ENCODE peak calls at places on chromosome 2, in six cellular contexts. G, K, W, Z, R and H are unnamed samples. For H3K4me1 and H3K36me3, the result is how much of the 10 kb centered on the place peaks cover.

GRCh38 chr2:141844232-141844631 is 286.6 kb downstream of the LRP1B start:
- DNase-seq in W (no peak), Z (no peak), K (no peak), G (no peak), R (no peak), H (no peak)

GRCh38 chr2:100185105-100185504 is 42.7 kb upstream of the AFF3 start:
- DNase-seq in W (no peak), R (no peak), K (no peak), Z (no peak), G (no peak), H (no peak)

GRCh38 chr2:218865999-218866398 is 6.4 kb downstream of the WNT6 start:
- DNase-seq in Z (no peak), W (no peak), G (no peak), K (no peak), R (no peak), H (no peak)

GRCh38 chr2:157746234-157746950 is 117.7 kb upstream of the ACVR1C start:
- DNase-seq in R (no peak), K (no peak), G (no peak), Z (no peak), W (no peak), H (no peak)

GRCh38 chr2:37730037-37730813 is 58.8 kb upstream of the CDC42EP3 start:
- DNase-seq in G (no peak), R (no peak), K (no peak), W (no peak), Z (no peak), H (no peak)

GRCh38 chr2:178241852-178242551 is 47.7 kb downstream of the OSBPL6 start:
- DNase-seq in R (peak), K (no peak), G (peak), Z (peak), W (peak), H (no peak)

GRCh38 chr2:56121995-56122394 is 61.8 kb upstream of the CCDC85A start:
- DNase-seq in K (no peak), R (no peak), Z (no peak), G (no peak), W (no peak), H (no peak)

GRCh38 chr2:101348851-101349250 is 38.5 kb downstream of the CREG2 start:
- DNase-seq in R (no peak), Z (no peak), K (no peak), W (no peak), G (no peak), H (no peak)

GRCh38 chr2:124316875-124317605 is 292.0 kb downstream of the CNTNAP5 start:
- DNase-seq in R (no peak), K (no peak), W (no peak), Z (no peak), G (no peak), H (peak)

GRCh38 chr2:173858297-173858731 is 106.9 kb downstream of the SP3 start:
- DNase-seq in W (no peak), R (no peak), K (peak), G (no peak), Z (no peak), H (no peak)

GRCh38 chr2:149365826-149366583 is 35.6 kb downstream of the LYPD6 start:
- DNase-seq in R (no peak), W (no peak), Z (no peak), K (no peak), G (no peak), H (no peak)

GRCh38 chr2:129713337-129713736 is 266.1 kb upstream of the RAB6C start:
- DNase-seq in W (no peak), G (no peak), Z (no peak), K (no peak), R (no peak), H (no peak)

GRCh38 chr2:113342650-113343049 is 63.9 kb upstream of the PAX8 start:
- DNase-seq in K (no peak), Z (no peak), W (no peak), G (no peak), R (peak), H (no peak)

GRCh38 chr2:169034256-169034655 is 3.1 kb upstream of the ABCB11 start:
- DNase-seq in R (no peak), W (no peak), Z (no peak), K (no peak), G (no peak), H (peak)

GRCh38 chr2:16554184-16554583 is 111.5 kb downstream of the CYRIA start:
- DNase-seq in K (no peak), R (no peak), Z (no peak), W (no peak), G (no peak), H (no peak)

GRCh38 chr2:135585586-135585985 is 54.3 kb downstream of the R3HDM1 start:
- DNase-seq in G (no peak), Z (no peak), R (no peak), K (peak), W (no peak), H (peak)

GRCh38 chr2:115484483-115484882 is 1042.0 kb downstream of the DPP10 start:
- DNase-seq in R (no peak), Z (no peak), G (no peak), W (no peak), K (no peak), H (no peak)

GRCh38 chr2:16216555-16216938 is 276.2 kb downstream of the MYCN start:
- DNase-seq in Z (no peak), K (no peak), W (no peak), R (no peak), G (no peak), H (no peak)

GRCh38 chr2:26590439-26590838 is 50.7 kb downstream of the CIB4 start:
- DNase-seq in K (no peak), W (no peak), R (peak), G (no peak), Z (no peak), H (no peak)

GRCh38 chr2:20669609-20670314 is 2.8 kb downstream of the GDF7 start:
- DNase-seq in R (no peak), W (no peak), G (no peak), Z (no peak), K (no peak), H (no peak)

GRCh38 chr2:184756885-184757284 is 158.6 kb downstream of the ZNF804A start:
- DNase-seq in W (no peak), G (no peak), R (no peak), Z (no peak), K (no peak), H (no peak)

GRCh38 chr2:138948070-138948539 is 167.9 kb upstream of the NXPH2 start:
- DNase-seq in G (no peak), Z (no peak), W (no peak), R (peak), K (no peak), H (peak)

GRCh38 chr2:40113272-40113671 is 334.2 kb upstream of the THUMPD2 start:
- DNase-seq in K (no peak), Z (no peak), R (no peak), G (no peak), W (no peak), H (peak)

GRCh38 chr2:196259507-196260481 is 88.4 kb upstream of the STK17B start:
- DNase-seq in R (no peak), K (no peak), W (peak), G (no peak), Z (no peak), H (peak)

GRCh38 chr2:74199871-74200305 is 1.5 kb downstream of the MTHFD2 start:
- DNase-seq in K (peak), G (no peak), Z (no peak), R (no peak), W (no peak), H (peak)

GRCh38 chr2:205593891-205594290 is 88.4 kb upstream of the NRP2 start:
- DNase-seq in Z (no peak), G (no peak), W (no peak), R (no peak), K (no peak), H (peak)

GRCh38 chr2:204982303-204982702 is 437.0 kb downstream of the PARD3B start:
- DNase-seq in W (peak), Z (no peak), R (no peak), K (no peak), G (no peak), H (no peak)

GRCh38 chr2:123785332-123785731 is 239.8 kb upstream of the CNTNAP5 start:
- DNase-seq in R (no peak), K (no peak), Z (no peak), W (no peak), G (no peak), H (no peak)

GRCh38 chr2:59540864-59541263 is 1012.6 kb downstream of the BCL11A start:
- DNase-seq in G (no peak), Z (no peak), W (no peak), K (no peak), R (no peak), H (no peak)
- H3K4me1 ChIP-seq in G (under half), Z (under half), W (under half), K (under half), R (under half), H (under half)

DNA sequence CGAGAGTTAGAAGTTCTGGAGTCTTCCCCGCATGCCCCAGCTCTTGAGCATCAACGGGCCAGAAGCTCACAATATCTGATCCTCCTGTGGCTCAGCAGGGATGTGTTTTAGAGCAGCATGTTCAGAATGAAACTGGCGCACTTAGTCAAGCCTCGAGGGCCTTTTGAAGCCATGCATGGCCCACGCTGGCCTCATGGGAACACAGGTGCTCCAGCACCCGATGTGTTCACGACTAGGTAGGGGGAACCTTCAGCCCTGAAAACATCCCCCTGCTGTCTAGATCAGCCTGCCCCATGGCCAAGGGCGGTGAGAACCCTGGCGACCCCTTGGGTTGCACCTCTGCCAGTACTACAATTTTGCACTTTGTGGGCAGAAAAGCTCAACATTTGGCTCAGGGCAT is 32.8 kb downstream of the MSH6 start:
- DNase-seq in K (peak), G (no peak), R (no peak), Z (no peak), W (no peak), H (no peak)
- H3K36me3 ChIP-seq in K (half or more), G (under half), R (half or more), Z (under half), W (half or more), H (half or more)

GRCh38 chr2:217331577-217332139 is 471.8 kb upstream of the TNP1 start:
- DNase-seq in G (no peak), R (no peak), Z (peak), W (no peak), K (no peak), H (peak)
- H3K4me1 ChIP-seq in G (under half), R (under half), Z (under half), W (under half), K (under half), H (under half)

GRCh38 chr2:96727431-96727830 is 12.4 kb downstream of the LMAN2L start:
- DNase-seq in G (no peak), K (no peak), R (no peak), Z (no peak), W (no peak), H (no peak)

GRCh38 chr2:96734899-96735585 is 4.8 kb downstream of the LMAN2L start:
- DNase-seq in K (no peak), G (peak), Z (no peak), W (no peak), R (no peak), H (peak)

GRCh38 chr2:96730212-96730611 is 9.7 kb downstream of the LMAN2L start:
- DNase-seq in W (no peak), R (no peak), Z (no peak), K (no peak), G (no peak), H (no peak)

GRCh38 chr2:96733931-96734330 is 5.9 kb downstream of the LMAN2L start:
- DNase-seq in R (no peak), W (no peak), Z (no peak), K (no peak), G (no peak), H (no peak)

DNA sequence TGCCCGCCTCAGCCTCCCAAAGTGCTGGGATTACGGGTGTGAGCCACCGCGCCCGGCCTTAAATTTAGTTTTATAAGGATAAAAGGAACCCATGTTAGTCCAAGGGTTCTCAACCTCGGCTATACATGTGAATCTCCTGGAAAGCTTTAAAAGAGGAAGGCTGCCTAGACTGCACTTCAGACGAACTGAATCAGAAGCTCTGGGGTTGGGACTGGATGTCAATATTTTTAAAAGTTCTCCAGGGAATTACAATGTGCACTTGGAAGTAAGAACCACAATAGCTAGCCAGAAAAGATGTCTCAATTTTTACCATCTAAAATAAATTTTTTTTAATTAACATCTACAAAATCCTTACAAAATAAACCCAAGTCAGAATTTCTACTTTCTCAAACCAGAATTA is 10.1 kb downstream of the LMAN2L start:
- DNase-seq in K (no peak), G (no peak), Z (no peak), R (no peak), W (no peak), H (no peak)
- H3K36me3 ChIP-seq in K (half or more), G (under half), Z (under half), R (half or more), W (half or more), H (half or more)

DNA sequence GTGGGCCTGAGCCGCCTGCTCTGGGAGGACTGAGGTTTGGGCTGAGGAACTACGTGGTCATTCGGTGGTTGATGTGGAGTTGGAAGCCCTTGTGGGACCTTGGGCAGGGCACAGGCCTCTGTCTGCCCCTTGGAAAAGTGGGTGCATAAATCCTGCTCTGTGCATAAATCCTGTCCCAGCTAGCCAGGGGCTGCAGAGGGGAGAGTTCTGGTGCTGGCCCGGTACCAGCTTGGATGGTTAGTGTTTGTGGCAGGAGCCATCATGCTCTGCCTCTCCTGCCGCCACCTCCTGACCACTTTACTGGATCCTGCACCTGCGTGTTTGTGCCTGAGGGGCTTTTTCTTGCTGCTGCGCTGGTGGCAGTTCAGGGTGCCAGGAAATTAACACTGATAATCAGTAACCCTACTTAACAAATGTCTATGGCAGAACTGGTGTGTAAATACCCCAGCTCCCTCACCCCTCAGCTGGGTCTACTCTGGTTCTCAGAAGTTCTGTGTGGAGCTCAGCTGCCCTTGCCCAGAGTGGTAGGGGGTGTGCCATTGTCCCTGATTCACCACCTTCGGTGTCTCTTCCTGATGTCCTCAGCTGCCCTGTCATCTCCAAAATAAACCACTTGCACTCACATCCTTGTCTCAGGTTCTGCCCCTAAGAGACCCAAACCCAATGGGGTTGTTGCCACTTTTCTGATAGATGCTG is 156.8 kb downstream of the GLI2 start:
- DNase-seq in Z (no peak), W (no peak), K (no peak), R (no peak), G (no peak), H (no peak)
- H3K4me1 ChIP-seq in Z (under half), W (under half), K (under half), R (under half), G (under half), H (under half)

DNA sequence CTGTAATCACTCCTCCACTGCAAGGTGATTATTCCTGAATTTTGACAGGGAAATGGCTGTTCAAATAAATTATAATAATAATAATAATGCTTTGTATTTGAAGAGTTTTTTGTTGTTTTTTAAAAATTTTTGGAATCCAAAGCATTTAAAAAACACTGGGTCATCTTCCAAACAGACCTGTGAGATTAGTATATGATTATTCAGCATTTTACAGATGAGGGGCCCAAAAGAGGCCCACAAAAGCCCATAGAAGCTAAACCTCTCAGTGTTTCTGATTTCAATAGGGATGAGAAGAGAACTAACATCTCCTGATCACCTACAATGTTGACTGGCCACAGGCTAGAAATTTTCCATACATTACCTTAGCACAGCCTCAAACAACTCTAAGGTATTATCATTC is 8.0 kb upstream of the POLR2D start:
- DNase-seq in W (no peak), R (no peak), G (no peak), K (no peak), Z (no peak), H (no peak)
- H3K36me3 ChIP-seq in W (half or more), R (half or more), G (under half), K (half or more), Z (under half), H (under half)

GRCh38 chr2:54471221-54471711 is 15.1 kb downstream of the SPTBN1 start:
- DNase-seq in Z (no peak), W (no peak), K (peak), R (no peak), G (peak), H (peak)
- H3K4me1 ChIP-seq in Z (under half), W (under half), K (under half), R (under half), G (under half), H (half or more)

DNA sequence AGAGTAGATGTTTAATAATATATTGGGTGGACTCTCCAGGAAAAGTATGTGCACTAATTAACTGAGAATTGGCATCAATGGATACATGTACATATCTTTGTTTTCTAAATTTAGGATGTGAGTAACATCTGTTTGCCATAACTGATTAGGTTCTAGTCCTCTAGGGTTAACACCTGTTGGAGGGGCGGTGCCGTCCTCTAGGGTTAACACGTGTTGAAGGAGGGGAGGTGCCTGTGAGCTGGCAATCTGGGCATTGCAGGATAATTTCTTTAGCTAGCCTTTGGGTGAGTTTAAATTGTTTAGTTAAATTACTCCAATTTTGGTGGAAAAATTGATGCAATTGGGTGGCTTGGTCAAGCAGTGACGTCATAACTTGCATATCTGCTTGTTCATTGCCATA is 30.9 kb downstream of the HTR2B start:
- DNase-seq in W (no peak), K (no peak), G (no peak), Z (no peak), R (no peak), H (no peak)
- H3K36me3 ChIP-seq in W (under half), K (half or more), G (under half), Z (under half), R (half or more), H (under half)

DNA sequence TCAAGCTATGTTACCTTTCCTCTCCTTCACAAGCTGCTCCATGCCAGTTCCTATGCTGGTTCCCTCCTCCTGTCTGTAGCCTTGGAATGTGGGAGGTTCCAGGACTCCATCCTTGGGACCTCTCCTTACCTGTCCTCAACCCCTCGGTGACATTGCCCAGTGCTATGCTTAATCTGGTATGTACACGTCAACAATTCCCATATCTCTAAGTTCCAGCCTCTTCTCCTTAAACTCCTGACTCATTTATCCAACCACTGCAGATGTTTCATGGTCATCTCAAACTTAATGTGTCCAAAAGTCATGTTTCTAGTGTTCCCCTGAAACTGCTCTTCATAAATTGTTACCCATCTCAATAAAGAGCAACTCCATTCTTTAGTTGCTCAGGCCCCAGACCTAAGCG is 160.8 kb downstream of the TNS1 start:
- DNase-seq in G (no peak), R (no peak), W (no peak), K (no peak), Z (no peak), H (no peak)
- H3K4me1 ChIP-seq in G (under half), R (under half), W (under half), K (under half), Z (under half), H (under half)

GRCh38 chr2:231737761-231738160 is 29.4 kb downstream of the PTMA start:
- DNase-seq in G (no peak), K (no peak), R (no peak), Z (no peak), W (no peak), H (no peak)

GRCh38 chr2:231727621-231728020 is 19.3 kb downstream of the PTMA start:
- DNase-seq in K (no peak), G (no peak), R (no peak), W (no peak), Z (no peak), H (no peak)

GRCh38 chr2:231732604-231733003 is 24.3 kb downstream of the PTMA start:
- DNase-seq in R (no peak), W (peak), Z (no peak), G (no peak), K (no peak), H (no peak)
- H3K36me3 ChIP-seq in R (under half), W (under half), Z (under half), G (under half), K (under half), H (under half)